ENCODE peak calls at places on chromosomes 1 and 21, in six cellular contexts. J, C, S, T, P and B are unnamed samples.

GRCh38 chr1:203036537-203036936 is 10.2 kb downstream of the PPFIA4 start:
- DNase-seq in J (peak), C (no peak), S (no peak), T (no peak), P (no peak), B (no peak)

GRCh38 chr1:27528701-27529637 is 39.0 kb upstream of the WASF2 start:
- DNase-seq in J (peak), C (peak), S (peak), T (no peak), P (no peak), B (peak)

GRCh38 chr1:189662190-189662589 is 815.5 kb downstream of the BRINP3 start:
- DNase-seq in J (no peak), C (no peak), S (peak), T (no peak), P (peak), B (no peak)

GRCh38 chr1:201896951-201897391 is 8.3 kb downstream of the SHISA4 start:
- DNase-seq in J (no peak), C (no peak), S (peak), T (no peak), P (peak), B (no peak)

GRCh38 chr1:6424619-6425593 is at the start of gene ESPN:
- DNase-seq in J (peak), C (peak), S (no peak), T (no peak), P (peak), B (no peak)

GRCh38 chr1:22315315-22316078 is 136.2 kb upstream of the ZBTB40 start:
- DNase-seq in J (no peak), C (no peak), S (no peak), T (no peak), P (no peak), B (no peak)

GRCh38 chr1:35589516-35590427 is 16.7 kb downstream of the TFAP2E start:
- DNase-seq in J (no peak), C (no peak), S (no peak), T (no peak), P (no peak), B (no peak)

GRCh38 chr1:190320952-190321351 is 156.7 kb downstream of the BRINP3 start:
- DNase-seq in J (peak), C (peak), S (peak), T (no peak), P (peak), B (peak)

GRCh38 chr1:178122283-178122682 is 28.4 kb downstream of the RASAL2 start:
- DNase-seq in J (no peak), C (no peak), S (peak), T (no peak), P (peak), B (no peak)

GRCh38 chr1:14725641-14726213 is 127.2 kb downstream of the KAZN start:
- DNase-seq in J (peak), C (no peak), S (no peak), T (no peak), P (no peak), B (no peak)

DNA sequence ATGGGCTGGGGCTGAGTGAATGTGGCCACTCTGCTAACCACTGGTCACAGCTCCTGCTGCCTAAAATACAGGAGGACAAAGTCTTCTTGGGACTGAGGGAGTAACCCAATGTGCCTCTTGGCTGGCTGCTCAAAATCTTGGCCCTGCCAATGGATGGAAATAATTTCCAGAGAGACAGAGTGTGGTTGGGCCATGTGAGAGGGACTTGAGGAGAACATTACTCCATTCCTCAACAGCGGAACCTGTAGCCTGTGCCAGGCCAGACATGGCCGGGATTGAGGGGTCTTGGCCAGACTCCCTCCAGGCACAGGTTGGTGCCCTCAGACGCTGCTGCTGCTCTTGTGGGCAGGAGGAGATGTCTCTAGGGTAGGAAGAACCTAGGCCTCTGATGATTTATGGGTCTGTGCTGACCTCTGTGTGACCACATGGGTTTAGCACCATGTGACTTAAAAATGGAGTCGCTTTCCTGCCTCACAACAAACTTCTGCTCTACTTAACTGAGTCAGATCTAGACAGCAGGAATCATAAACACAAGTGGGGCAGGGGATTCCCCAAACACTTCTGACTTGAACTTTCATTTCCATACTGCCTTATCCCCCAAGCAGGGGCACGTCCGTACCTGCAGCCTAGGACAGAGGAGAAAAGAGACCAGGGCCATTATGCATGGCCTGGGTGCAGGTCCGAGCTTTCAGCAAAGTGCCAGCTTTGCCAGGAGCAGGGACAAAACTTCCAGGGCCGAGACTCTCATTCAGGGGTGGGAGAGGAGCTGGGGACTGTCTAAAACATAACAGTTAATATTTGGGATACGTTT is 79.2 kb downstream of the CD34 start:
- DNase-seq in J (no peak), C (no peak), S (peak), T (peak), P (no peak), B (no peak)
- H3K4me3 ChIP-seq in J (no peak), C (no peak), S (no peak), T (no peak), P (no peak), B (no peak)

GRCh38 chr1:79704067-79704466 is 697.5 kb upstream of the ADGRL4 start:
- DNase-seq in J (no peak), C (no peak), S (no peak), T (no peak), P (no peak), B (no peak)
- H3K4me3 ChIP-seq in J (peak), C (no peak), S (no peak), T (no peak), P (no peak), B (no peak)

DNA sequence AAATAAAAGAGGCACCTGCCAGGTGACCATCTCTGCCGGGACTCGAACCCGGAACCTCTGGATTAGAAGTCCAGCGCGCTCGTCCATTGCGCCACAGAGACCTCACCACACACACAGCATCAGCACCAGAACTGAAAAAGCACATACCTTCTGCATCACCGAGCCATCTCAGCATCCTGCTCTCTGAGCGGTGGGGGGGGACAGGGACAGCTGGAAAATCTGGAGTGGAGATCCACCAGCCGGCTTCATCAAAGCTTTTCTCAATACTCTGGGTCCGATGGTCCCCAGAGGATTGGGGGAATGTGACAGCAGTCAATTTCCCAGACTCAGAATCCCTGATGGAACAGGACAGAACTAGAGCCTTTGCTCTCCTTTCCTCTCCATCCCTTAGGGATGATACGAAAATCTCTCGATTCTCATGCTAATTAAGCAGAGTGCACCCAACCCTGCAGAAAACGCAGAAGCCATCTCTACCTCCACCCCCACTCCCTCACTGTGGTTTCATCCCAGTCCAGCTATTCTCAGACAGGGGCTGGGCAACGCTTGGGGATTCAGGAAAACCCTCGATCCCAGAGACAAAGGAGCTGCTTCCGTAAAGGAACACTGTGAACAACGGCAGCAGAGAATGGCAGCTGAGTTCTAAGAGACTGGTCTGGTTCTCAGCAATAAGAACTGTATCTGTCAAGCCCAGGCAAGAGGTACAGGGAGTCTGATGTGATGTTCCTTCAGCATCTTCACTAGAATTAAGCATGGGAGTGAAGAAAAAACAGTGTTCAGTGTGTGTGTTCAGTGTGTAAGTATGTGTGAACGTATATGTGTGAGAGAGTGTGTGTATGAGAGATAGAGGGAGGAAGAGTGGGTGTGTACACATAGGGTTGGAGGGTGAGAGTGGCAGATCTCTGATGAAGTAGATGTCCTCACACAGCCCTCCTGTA is 29.6 kb upstream of the CADM3 start:
- DNase-seq in J (peak), C (peak), S (peak), T (no peak), P (peak), B (peak)
- H3K4me3 ChIP-seq in J (no peak), C (peak), S (peak), T (no peak), P (peak), B (peak)

DNA sequence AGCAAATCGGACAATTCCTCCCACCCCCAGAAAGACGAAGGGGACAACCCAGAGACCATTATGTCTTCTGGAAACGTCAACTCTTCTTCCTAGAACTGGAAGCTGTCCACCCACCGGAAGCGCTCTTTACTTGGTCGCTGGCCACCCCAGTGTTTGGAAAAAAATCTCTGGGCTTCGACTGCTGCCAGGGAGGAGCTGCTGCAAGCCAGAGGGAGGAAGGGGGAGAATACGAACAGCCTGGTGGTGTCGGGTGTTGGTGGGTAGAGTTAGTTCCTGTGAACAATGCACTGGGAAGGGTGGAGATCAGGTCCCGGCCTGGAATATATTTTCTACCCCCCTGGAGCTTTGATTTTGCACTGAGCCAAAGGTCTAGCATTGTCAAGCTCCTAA is 3.2 kb downstream of the S1PR1 start:
- DNase-seq in J (no peak), C (no peak), S (no peak), T (no peak), P (no peak), B (no peak)
- H3K4me3 ChIP-seq in J (no peak), C (no peak), S (no peak), T (peak), P (no peak), B (no peak)

GRCh38 chr1:111196213-111196612 is 4.2 kb downstream of the DENND2D start:
- DNase-seq in J (no peak), C (no peak), S (no peak), T (no peak), P (no peak), B (no peak)
- H3K4me3 ChIP-seq in J (no peak), C (no peak), S (no peak), T (peak), P (no peak), B (no peak)

DNA sequence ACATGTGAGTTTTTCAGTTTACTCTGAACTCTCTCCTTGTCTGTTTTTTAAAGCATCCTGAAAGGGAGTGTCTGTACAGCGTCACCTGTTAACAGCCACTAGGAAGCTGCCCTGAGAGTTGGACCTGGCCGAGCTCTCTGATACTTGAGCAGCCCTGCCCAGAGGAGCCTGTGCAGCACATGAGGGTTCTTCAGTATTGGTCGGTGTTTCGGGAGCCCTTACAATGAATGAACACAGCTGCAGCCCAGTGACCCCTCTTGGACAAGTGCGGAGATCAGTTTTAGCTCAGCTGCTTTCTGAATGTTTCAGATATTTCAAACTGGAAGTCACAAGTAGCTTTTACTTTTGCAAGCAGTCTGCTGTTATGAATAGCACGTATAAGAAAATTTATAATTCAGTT is 39.2 kb downstream of the ADARB1 start:
- DNase-seq in J (no peak), C (no peak), S (no peak), T (no peak), P (no peak), B (no peak)
- H3K4me3 ChIP-seq in J (no peak), C (no peak), S (no peak), T (no peak), P (no peak), B (no peak)

GRCh38 chr1:218401896-218402770 is 57.0 kb downstream of the TGFB2 start:
- DNase-seq in J (no peak), C (no peak), S (peak), T (no peak), P (no peak), B (no peak)
- H3K4me3 ChIP-seq in J (no peak), C (no peak), S (no peak), T (no peak), P (no peak), B (no peak)

GRCh38 chr1:108815566-108815965 is 41.3 kb downstream of the AKNAD1 start:
- DNase-seq in J (no peak), C (no peak), S (no peak), T (no peak), P (no peak), B (peak)
- H3K4me3 ChIP-seq in J (no peak), C (no peak), S (no peak), T (no peak), P (no peak), B (no peak)

DNA sequence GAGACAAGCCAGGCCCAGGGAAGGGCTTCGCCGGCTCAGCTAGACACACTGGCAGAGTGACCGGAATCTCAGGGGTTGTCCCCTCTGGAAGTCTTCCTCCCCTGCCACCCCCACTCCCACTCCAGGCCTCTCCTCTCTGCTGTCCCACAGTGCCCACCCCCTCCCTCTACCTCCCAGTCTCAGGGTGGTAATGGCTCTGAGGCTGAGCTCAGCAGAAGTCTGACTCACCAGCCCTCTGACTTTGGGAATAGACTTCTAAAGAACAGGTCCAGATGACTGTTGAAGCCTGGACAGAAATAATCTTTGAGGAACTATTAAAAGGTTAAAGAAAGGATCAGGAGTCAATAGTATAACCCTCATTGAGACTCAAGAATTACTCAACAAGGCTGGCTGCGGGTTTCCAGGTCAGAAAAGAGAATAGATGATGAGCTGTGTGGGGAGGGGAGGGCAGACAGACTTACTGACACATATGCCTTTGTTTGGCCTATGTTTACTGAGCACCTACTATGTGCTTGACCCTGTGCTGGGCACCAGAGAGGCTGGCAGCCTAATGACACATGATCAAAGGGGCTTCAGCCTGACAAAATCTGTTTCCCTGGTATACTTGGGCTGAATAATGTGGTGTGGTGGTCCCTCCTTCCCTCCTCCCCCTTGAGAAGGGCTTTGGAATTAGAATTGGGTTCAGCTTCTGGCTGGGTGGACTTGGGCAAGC is 8.2 kb downstream of the HCRTR1 start:
- DNase-seq in J (no peak), C (no peak), S (peak), T (no peak), P (no peak), B (peak)
- H3K4me3 ChIP-seq in J (no peak), C (no peak), S (no peak), T (no peak), P (no peak), B (no peak)

DNA sequence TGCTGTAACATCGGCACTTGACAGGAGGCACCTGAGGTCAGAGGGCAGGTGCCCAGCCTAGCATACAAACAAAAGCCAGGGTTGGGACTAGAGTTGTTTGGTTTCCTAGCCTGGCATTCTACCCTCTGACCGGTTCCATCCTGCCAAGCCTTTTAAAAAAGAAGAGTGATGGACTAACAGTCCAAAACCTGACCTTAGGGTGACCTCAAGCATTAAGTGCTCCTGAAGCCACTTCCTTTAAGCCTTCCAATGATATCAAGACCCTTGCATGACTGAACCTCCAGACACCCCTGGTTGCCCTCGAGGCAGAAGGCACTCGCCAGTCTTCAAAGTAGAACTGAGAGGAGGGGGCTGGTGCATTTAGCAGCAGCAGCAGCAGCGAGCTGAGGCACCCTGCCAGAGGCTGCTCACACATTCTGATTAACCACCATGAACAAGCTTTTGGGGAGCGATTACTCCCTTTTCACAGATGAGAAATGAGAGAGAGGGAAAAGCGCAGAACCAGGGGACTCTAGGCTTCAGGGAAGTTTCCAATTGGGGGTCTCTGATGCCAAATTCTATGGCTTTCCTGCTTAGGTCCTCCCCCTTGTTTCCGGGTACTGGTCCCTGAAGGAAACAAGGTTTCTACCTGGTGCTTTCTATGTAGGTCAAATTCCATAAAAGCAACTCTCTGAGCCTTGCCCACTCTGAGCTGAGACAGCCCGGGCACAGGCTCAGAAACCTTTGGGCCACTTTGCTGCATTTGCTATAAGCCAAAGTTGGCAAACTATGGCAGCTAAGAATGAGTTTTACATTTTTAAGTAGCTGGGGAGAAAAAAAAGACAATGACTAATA is 9.1 kb downstream of the SLC2A1 start:
- DNase-seq in J (no peak), C (no peak), S (no peak), T (no peak), P (no peak), B (no peak)
- H3K4me3 ChIP-seq in J (no peak), C (peak), S (no peak), T (no peak), P (no peak), B (no peak)